ENCODE peak calls at places on chromosomes 7 and 10, in five cellular contexts. L is progenitor cell of endocrine pancreas, V is cardiac muscle cell, J is HFF-Myc, Z is NCI-H82. D is an unnamed sample.

GRCh38 chr10:86583983-86584382 is 62.4 kb upstream of the WAPL start:
- DNase-seq in V (no peak), Z (peak; percentile 5), L (no peak), J (no peak), D (no peak)

GRCh38 chr7:150323682-150324365 is 479 bp upstream of the ACTR3C start:
- DNase-seq in J (no peak), V (peak; percentile 21), Z (peak; percentile 61), L (no peak), D (no peak)

GRCh38 chr7:44145969-44146897 is 5.1 kb upstream of the MYL7 start:
- DNase-seq in V (peak; percentile 91), Z (peak; percentile 89), L (peak; percentile 47), J (no peak), D (peak; percentile 94)

GRCh38 chr7:12212051-12212485 is 974 bp downstream of the TMEM106B start:
- DNase-seq in L (no peak), J (no peak), V (peak; percentile 68), Z (peak; percentile 70), D (no peak)

GRCh38 chr10:123862421-123863188 is 29.0 kb downstream of the CPXM2 start:
- DNase-seq in V (no peak), J (no peak), L (no peak), Z (no peak), D (no peak)

GRCh38 chr10:22247636-22248035 is 29.8 kb upstream of the EBLN1 start:
- DNase-seq in Z (no peak), J (no peak), L (no peak), V (no peak), D (no peak)

GRCh38 chr7:12770227-12770975 is 83.0 kb downstream of the ARL4A start:
- DNase-seq in V (no peak), J (no peak), L (no peak), Z (no peak), D (no peak)

GRCh38 chr7:50673096-50673495 is 107.9 kb upstream of the DDC start:
- DNase-seq in V (no peak), J (no peak), L (no peak), Z (no peak), D (peak; percentile 58)

GRCh38 chr7:93879356-93879755 is 11.2 kb downstream of the TFPI2 start:
- DNase-seq in J (no peak), L (no peak), V (no peak), Z (no peak), D (no peak)

GRCh38 chr7:110065112-110065511 is 1025.8 kb upstream of the LRRN3 start:
- DNase-seq in V (no peak), J (no peak), L (no peak), Z (no peak), D (no peak)

GRCh38 chr7:130367836-130368235 is 12.5 kb upstream of the CPA1 start:
- DNase-seq in V (no peak), L (no peak), Z (no peak), J (no peak), D (no peak)

GRCh38 chr10:22054946-22055345 is 51.4 kb upstream of the DNAJC1 start:
- DNase-seq in L (no peak), V (no peak), J (peak; percentile 35), Z (no peak), D (no peak)

GRCh38 chr10:86337121-86337601 is 29.4 kb downstream of the GRID1 start:
- DNase-seq in V (no peak), J (no peak), L (no peak), Z (no peak), D (no peak)

GRCh38 chr7:141737118-141737835 is 881 bp upstream of the SSBP1 start:
- DNase-seq in Z (peak; percentile 14), V (no peak), L (no peak), J (no peak), D (no peak)

GRCh38 chr7:44259547-44260457 is 59.0 kb downstream of the YKT6 start:
- DNase-seq in Z (no peak), V (no peak), L (no peak), J (peak; percentile 66), D (peak; percentile 26)

GRCh38 chr7:45268013-45268412 is 110.4 kb downstream of the RAMP3 start:
- DNase-seq in L (no peak), V (no peak), J (no peak), Z (no peak), D (no peak)

GRCh38 chr7:105880571-105881330 is 4.4 kb upstream of the ATXN7L1 start:
- DNase-seq in V (no peak), J (no peak), Z (no peak), L (no peak), D (no peak)

GRCh38 chr7:115211171-115211570 is 289.3 kb downstream of the MDFIC start:
- DNase-seq in J (no peak), Z (no peak), V (no peak), L (no peak), D (no peak)

GRCh38 chr10:93465806-93466675 is 16.1 kb downstream of the MYOF start:
- DNase-seq in V (no peak), J (peak; percentile 95), L (no peak), Z (no peak), D (peak; percentile 43)

GRCh38 chr10:20466731-20467130 is 430.4 kb downstream of the NEBL start:
- DNase-seq in L (no peak), Z (no peak), V (no peak), J (no peak), D (no peak)

GRCh38 chr7:64888901-64889685 is 14.0 kb upstream of the ZNF273 start:
- DNase-seq in J (no peak), V (peak; percentile 44), Z (no peak), L (no peak), D (peak; percentile 64)

GRCh38 chr10:125023862-125024495 is 82.1 kb downstream of the ZRANB1 start:
- DNase-seq in Z (peak; percentile 78), V (no peak), J (no peak), L (no peak), D (no peak)

GRCh38 chr10:9824546-9825164 is 1193.0 kb upstream of the CELF2 start:
- DNase-seq in Z (peak; percentile 48), V (no peak), L (no peak), J (no peak), D (no peak)

GRCh38 chr10:110344622-110345021 is 39.9 kb upstream of the SMNDC1 start:
- DNase-seq in Z (no peak), L (no peak), J (no peak), V (no peak), D (no peak)

GRCh38 chr10:32987172-32987571 is 29.1 kb upstream of the ITGB1 start:
- DNase-seq in J (no peak), Z (no peak), L (no peak), V (no peak), D (no peak)

GRCh38 chr7:2629740-2630681 is 1.8 kb upstream of the TTYH3 start:
- DNase-seq in J (no peak), Z (no peak), L (no peak), V (no peak), D (no peak)

GRCh38 chr7:33916357-33917081 is 11.2 kb downstream of the BMPER start:
- DNase-seq in Z (no peak), L (no peak), V (no peak), J (no peak), D (no peak)

GRCh38 chr10:69715156-69715898 is 85.3 kb downstream of the FAM241B start:
- DNase-seq in J (no peak), L (no peak), Z (no peak), V (no peak), D (no peak)

GRCh38 chr7:39199951-39200350 is 222.2 kb downstream of the POU6F2 start:
- DNase-seq in Z (peak; percentile 96), L (no peak), V (no peak), J (no peak), D (no peak)

GRCh38 chr10:48416584-48417232 is 110.2 kb downstream of the MAPK8 start:
- DNase-seq in L (no peak), J (no peak), Z (no peak), V (no peak), D (no peak)

GRCh38 chr10:91838199-91838598 is 40.0 kb downstream of the TNKS2 start:
- DNase-seq in J (no peak), Z (peak; percentile 96), V (no peak), L (no peak), D (no peak)

GRCh38 chr10:68125770-68126169 is 16.5 kb downstream of the MYPN start:
- DNase-seq in L (no peak), V (no peak), Z (no peak), J (no peak), D (no peak)

GRCh38 chr7:39720586-39720985 is 97.2 kb downstream of the RALA start:
- DNase-seq in Z (no peak), J (no peak), L (no peak), V (no peak), D (peak; percentile 69)

GRCh38 chr10:113132651-113133088 is 182.6 kb downstream of the TCF7L2 start:
- DNase-seq in L (no peak), V (peak; percentile 35), J (no peak), Z (peak; percentile 61), D (no peak)

GRCh38 chr7:55567495-55568070 is 4.7 kb downstream of the VOPP1 start:
- DNase-seq in Z (no peak), L (no peak), J (no peak), V (no peak), D (no peak)

GRCh38 chr10:19683326-19683725 is 132.9 kb upstream of the PLXDC2 start:
- DNase-seq in V (peak; percentile 29), L (no peak), Z (no peak), J (no peak), D (no peak)

GRCh38 chr7:148854975-148855374 is 29.1 kb downstream of the EZH2 start:
- DNase-seq in Z (peak; percentile 41), J (no peak), V (no peak), L (no peak), D (no peak)

D was measured in upper lobe of left lung.